ENCODE peak calls at places on chromosome 14, in six cellular contexts. M, Y, B, F, D and Z are unnamed samples.

GRCh38 chr14:74613211-74613914 is 1.3 kb upstream of the LTBP2 start:
- DNase-seq in Y (no peak), D (no peak), F (no peak), B (no peak), M (no peak), Z (no peak)

GRCh38 chr14:92475037-92475436 is 38.5 kb upstream of the RIN3 start:
- DNase-seq in M (no peak), Y (no peak), D (no peak), B (no peak), F (no peak), Z (no peak)

GRCh38 chr14:103869406-103870143 is 22.2 kb upstream of the PPP1R13B start:
- DNase-seq in Y (no peak), B (no peak), M (no peak), F (no peak), D (no peak), Z (no peak)

GRCh38 chr14:97546491-97546890 is 749.3 kb downstream of the VRK1 start:
- DNase-seq in Y (no peak), B (no peak), F (no peak), M (no peak), D (no peak), Z (no peak)

GRCh38 chr14:21097616-21098133 is 780 bp downstream of the ZNF219 start:
- DNase-seq in F (no peak), Y (no peak), M (no peak), B (no peak), D (no peak), Z (no peak)

GRCh38 chr14:101457177-101457935 is 103.9 kb upstream of the DIO3 start:
- DNase-seq in B (no peak), F (no peak), Y (no peak), D (no peak), M (no peak), Z (no peak)

GRCh38 chr14:71933026-71933587 is 878 bp downstream of the RGS6 start:
- DNase-seq in D (no peak), B (no peak), F (no peak), Y (peak; percentile 32), M (no peak), Z (peak; percentile 45)

GRCh38 chr14:101534198-101534597 is 27.1 kb upstream of the DIO3 start:
- DNase-seq in M (no peak), D (no peak), Y (no peak), F (no peak), B (no peak), Z (no peak)

GRCh38 chr14:50342211-50343080 is 30.3 kb downstream of the DMAC2L start:
- DNase-seq in B (peak; percentile 26), D (peak; percentile 86), F (peak; percentile 51), M (peak; percentile 62), Y (peak; percentile 69), Z (peak; percentile 98)

GRCh38 chr14:57508756-57509155 is 15.1 kb upstream of the CCDC198 start:
- DNase-seq in B (peak; percentile 71), M (no peak), F (no peak), Y (no peak), D (no peak), Z (peak; percentile 76)

GRCh38 chr14:23061995-23062394 is 4.7 kb upstream of the CDH24 start:
- DNase-seq in D (peak; percentile 96), B (no peak), F (peak; percentile 68), Y (no peak), M (no peak), Z (no peak)

GRCh38 chr14:95507701-95508103 is 8.7 kb downstream of the SYNE3 start:
- DNase-seq in D (peak; percentile 78), B (no peak), F (peak; percentile 66), M (no peak), Y (no peak), Z (no peak)

GRCh38 chr14:99137001-99137700 is 134.8 kb downstream of the BCL11B start:
- DNase-seq in Y (no peak), D (no peak), F (no peak), B (no peak), M (no peak), Z (peak; percentile 83)

GRCh38 chr14:51978566-51979398 is 10.6 kb upstream of the RTRAF start:
- DNase-seq in B (peak; percentile 28), M (peak; percentile 86), D (peak; percentile 93), F (peak; percentile 82), Y (peak; percentile 48), Z (peak; percentile 88)

GRCh38 chr14:99589651-99590530 is 14.1 kb downstream of the CCDC85C start:
- DNase-seq in B (no peak), Y (no peak), F (no peak), D (no peak), M (peak; percentile 50), Z (no peak)

GRCh38 chr14:92244805-92245204 is 78.2 kb upstream of the SLC24A4 start:
- DNase-seq in F (no peak), D (no peak), B (no peak), Y (no peak), M (no peak), Z (no peak)

GRCh38 chr14:69263771-69264170 is 3.8 kb downstream of the GALNT16 start:
- DNase-seq in Y (no peak), D (no peak), B (no peak), F (peak; percentile 54), M (no peak), Z (no peak)

GRCh38 chr14:55094630-55095157 is 34.4 kb upstream of the LGALS3 start:
- DNase-seq in Y (no peak), D (peak; percentile 93), M (no peak), F (no peak), B (no peak), Z (no peak)

GRCh38 chr14:52481864-52482263 is 70.4 kb downstream of the TXNDC16 start:
- DNase-seq in D (no peak), B (no peak), Y (no peak), M (no peak), F (no peak), Z (no peak)

GRCh38 chr14:64935508-64935907 is 7.0 kb downstream of the GPX2 start:
- DNase-seq in B (no peak), Y (no peak), F (no peak), M (no peak), D (no peak), Z (no peak)

GRCh38 chr14:106883218-106883692 is 1356.9 kb downstream of the TMEM121 start:
- DNase-seq in Y (no peak), B (no peak), D (peak; percentile 19), M (no peak), F (peak; percentile 43), Z (no peak)

GRCh38 chr14:75025082-75025481 is 22.4 kb downstream of the EIF2B2 start:
- DNase-seq in F (no peak), D (peak; percentile 19), B (no peak), Y (no peak), M (no peak), Z (no peak)